ENCODE peak calls at places on chromosomes 16 and 17, in four cellular contexts. H, E, G and A are unnamed samples.

GRCh38 chr17:78257810-78258322 is 26.4 kb downstream of the TMEM235 start:
- DNase-seq in G (peak), H (peak), E (no peak), A (no peak)

GRCh38 chr16:59048876-59049275 is 314.8 kb upstream of the GOT2 start:
- DNase-seq in E (no peak), H (no peak), G (no peak), A (no peak)

GRCh38 chr16:67672306-67672705 is 5.7 kb downstream of the C16orf86 start:
- DNase-seq in G (no peak), E (no peak), H (no peak), A (no peak)

GRCh38 chr17:1108810-1109605 is 70.8 kb downstream of the ABR start:
- DNase-seq in H (no peak), E (no peak), G (peak), A (no peak)

GRCh38 chr17:31415640-31416502 is 24.4 kb downstream of the RAB11FIP4 start:
- DNase-seq in H (no peak), G (no peak), E (no peak), A (no peak)

GRCh38 chr17:58277107-58277506 is 3.6 kb downstream of the MPO start:
- DNase-seq in H (peak), G (peak), E (peak), A (no peak)

GRCh38 chr16:51442140-51442539 is 291.1 kb upstream of the SALL1 start:
- DNase-seq in H (no peak), E (no peak), G (no peak), A (no peak)

GRCh38 chr16:17446661-17447060 is 24.1 kb downstream of the XYLT1 start:
- DNase-seq in H (no peak), E (no peak), G (no peak), A (no peak)

GRCh38 chr16:13672196-13672595 is 247.8 kb upstream of the ERCC4 start:
- DNase-seq in G (no peak), E (no peak), H (no peak), A (no peak)

GRCh38 chr17:53090770-53091169 is 732.0 kb upstream of the KIF2B start:
- DNase-seq in E (no peak), H (no peak), G (no peak), A (no peak)

GRCh38 chr16:27475561-27475960 is 73.6 kb downstream of the IL21R start:
- DNase-seq in G (no peak), E (peak), H (peak), A (peak)

GRCh38 chr17:20999841-21000532 is 42.8 kb downstream of the USP22 start:
- DNase-seq in H (no peak), E (no peak), G (no peak), A (no peak)

GRCh38 chr17:47208744-47209488 is at the start of gene MYL4:
- DNase-seq in G (peak), E (no peak), H (no peak), A (no peak)

GRCh38 chr16:68436581-68436980 is 11.7 kb downstream of the SMPD3 start:
- DNase-seq in H (no peak), E (no peak), G (peak), A (no peak)

GRCh38 chr17:64420143-64420670 is 28.7 kb upstream of the MILR1 start:
- DNase-seq in G (peak), H (peak), E (peak), A (peak)

GRCh38 chr17:56159764-56160394 is 6.6 kb downstream of the ANKFN1 start:
- DNase-seq in E (no peak), G (no peak), H (no peak), A (no peak)

GRCh38 chr16:76360384-76360783 is 83.2 kb downstream of the CNTNAP4 start:
- DNase-seq in H (no peak), G (no peak), E (no peak), A (no peak)

GRCh38 chr17:67212716-67213417 is 32.1 kb downstream of the HELZ start:
- DNase-seq in G (no peak), H (no peak), E (peak), A (peak)

GRCh38 chr16:35480988-35481387 is 2021.6 kb downstream of the TP53TG3F start:
- DNase-seq in H (no peak), E (no peak), G (no peak), A (no peak)

GRCh38 chr16:55811811-55812210 is 21.1 kb downstream of the CES1 start:
- DNase-seq in E (no peak), H (no peak), G (no peak), A (no peak)

DNA sequence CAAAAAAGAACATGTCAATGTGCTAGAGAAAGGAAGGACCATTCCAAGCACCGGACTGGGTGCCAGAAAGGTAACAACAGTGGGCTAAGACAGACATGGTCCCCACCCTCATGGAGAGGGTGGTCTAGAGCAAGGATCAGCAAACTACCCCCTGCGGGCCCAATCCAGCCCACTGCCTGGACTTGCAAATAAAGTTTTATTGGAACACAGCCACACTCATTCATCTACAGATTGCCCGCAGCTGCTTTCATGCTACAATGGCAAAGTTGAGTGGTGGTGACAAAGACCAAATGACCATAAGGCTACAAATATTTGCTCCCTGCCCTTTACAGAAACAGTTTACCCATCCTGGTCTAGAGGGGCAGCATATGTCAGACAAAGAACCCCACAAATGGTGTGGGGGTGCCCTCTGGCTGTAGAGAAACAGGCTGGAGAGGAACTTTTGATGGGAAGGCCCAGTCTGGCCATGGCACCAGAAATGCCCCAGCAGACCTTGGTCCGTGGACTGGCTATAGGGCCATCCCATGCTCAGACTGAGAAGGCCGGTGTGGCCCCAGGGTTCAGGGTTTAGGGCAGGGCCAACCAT is 15.2 kb downstream of the CDH5 start:
- DNase-seq in E (no peak), G (no peak), H (no peak), A (no peak)
- TF ChIP-seq CTCF in E (no peak), G (no peak), H (no peak), A (no peak)

DNA sequence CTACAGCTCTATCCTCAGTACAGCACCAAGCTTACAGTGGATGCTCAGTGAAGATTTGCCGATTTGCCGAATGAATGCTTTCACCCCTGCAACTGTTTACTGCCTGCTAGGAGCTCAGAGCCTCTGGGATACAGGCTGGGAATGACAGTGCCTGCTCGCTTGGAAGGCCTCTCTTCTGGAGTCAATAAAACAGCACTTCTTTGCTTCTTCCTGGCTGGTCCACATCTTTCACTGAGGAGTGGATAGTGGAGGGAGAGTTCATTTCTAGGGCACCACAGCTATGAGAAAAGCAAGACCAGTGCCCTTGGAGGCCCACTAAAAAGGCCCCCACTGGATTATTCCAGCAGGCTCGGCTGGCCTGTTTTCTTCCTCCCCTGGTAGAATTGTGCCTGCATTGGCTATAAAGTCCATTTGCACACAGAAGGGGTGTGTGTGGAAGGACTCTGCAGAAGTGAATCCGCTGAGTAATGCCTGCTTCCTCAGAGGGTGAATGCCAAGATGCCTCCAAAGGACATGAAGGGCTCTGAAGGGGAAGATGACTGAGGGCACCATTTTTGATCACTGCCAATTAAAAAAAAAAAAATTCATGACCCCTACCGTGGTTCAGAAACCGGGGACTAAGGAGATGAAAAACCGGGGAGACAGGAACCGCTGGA is 3.2 kb upstream of the USP7 start:
- DNase-seq in H (no peak), G (no peak), E (no peak), A (no peak)
- H3K4me3 ChIP-seq in H (no peak), G (no peak), E (no peak), A (no peak)

GRCh38 chr17:72479113-72479512 is 358.3 kb downstream of the SOX9 start:
- DNase-seq in E (no peak), G (no peak), H (no peak), A (no peak)
- TF ChIP-seq CTCF in E (peak), G (peak), H (no peak), A (no peak)

DNA sequence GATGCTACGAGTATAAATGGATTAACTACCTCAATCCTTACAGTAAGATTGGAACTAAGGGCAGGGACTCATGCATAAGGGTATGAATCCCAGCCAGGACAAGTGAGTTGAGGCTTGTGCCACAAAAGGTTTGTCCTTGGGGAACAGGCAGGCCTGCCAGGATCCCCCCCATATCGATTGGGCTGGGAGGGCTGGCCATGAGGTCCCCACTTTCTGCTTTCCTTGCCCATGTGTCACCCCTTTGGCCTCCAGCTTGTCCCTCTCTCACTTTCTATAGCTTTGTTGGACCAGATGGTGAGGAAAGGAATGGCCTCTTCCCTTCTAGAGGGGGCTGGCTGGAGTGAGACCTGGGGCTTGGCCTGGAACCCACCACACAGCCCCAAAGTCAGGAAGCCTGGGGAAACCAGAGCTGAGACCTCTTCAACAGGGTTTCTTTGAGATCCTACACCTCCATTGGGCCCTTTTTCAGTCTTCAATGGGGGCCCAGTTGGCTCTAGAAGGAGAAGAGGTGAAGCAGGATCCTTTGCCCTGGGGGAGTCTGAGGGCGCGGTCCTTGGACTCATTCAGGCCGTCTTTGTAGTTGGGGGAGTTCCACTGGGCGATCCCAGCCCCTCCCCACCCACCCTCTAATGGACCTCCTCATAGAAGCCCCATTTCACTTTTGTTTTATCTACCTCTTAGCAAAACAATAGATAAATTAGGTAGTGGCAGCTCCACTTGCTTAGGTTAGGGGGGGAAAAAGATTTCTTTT is 57.3 kb downstream of the IGF2BP1 start:
- DNase-seq in G (no peak), E (no peak), H (no peak), A (no peak)
- H3K4me3 ChIP-seq in G (no peak), E (no peak), H (no peak), A (no peak)

GRCh38 chr16:30787613-30788378 is 791 bp upstream of the ZNF629 start:
- DNase-seq in H (no peak), E (no peak), G (no peak), A (no peak)
- TF ChIP-seq CTCF in H (peak), E (no peak), G (no peak), A (no peak)

GRCh38 chr16:87463722-87464690 is 28.8 kb downstream of the ZCCHC14 start:
- DNase-seq in G (peak), H (peak), E (peak), A (no peak)
- H3K4me3 ChIP-seq in G (no peak), H (no peak), E (no peak), A (peak)

GRCh38 chr16:23678430-23679273 is at the start of gene PLK1:
- DNase-seq in E (peak), G (peak), H (peak), A (no peak)
- TF ChIP-seq CTCF in E (peak), G (peak), H (peak), A (peak)

GRCh38 chr17:27994586-27994985 is 47.9 kb upstream of the NLK start:
- DNase-seq in H (no peak), E (no peak), G (no peak), A (no peak)
- H3K4me3 ChIP-seq in H (no peak), E (no peak), G (no peak), A (no peak)

GRCh38 chr16:70470927-70471341 is 16.5 kb downstream of the FCSK start:
- DNase-seq in E (no peak), G (no peak), H (no peak), A (no peak)
- TF ChIP-seq CTCF in E (peak), G (peak), H (peak), A (peak)